ENCODE peak calls at places on chromosome 17, in five cellular contexts. O, B, Z, G and D are unnamed samples.

GRCh38 chr17:33802349-33803272 is 452.5 kb upstream of the CCL2 start:
- DNase-seq in Z (peak), O (no peak), G (no peak), B (no peak), D (no peak)

GRCh38 chr17:57619061-57619937 is 125.8 kb downstream of the CCDC182 start:
- DNase-seq in O (peak), B (no peak), Z (no peak), G (no peak), D (no peak)

GRCh38 chr17:16150251-16150859 is 65.0 kb downstream of the NCOR1 start:
- DNase-seq in B (no peak), Z (no peak), G (no peak), O (no peak), D (no peak)

GRCh38 chr17:8939496-8940334 is 25.8 kb downstream of the PIK3R5 start:
- DNase-seq in Z (no peak), B (no peak), G (no peak), O (no peak), D (no peak)

GRCh38 chr17:57243171-57243622 is 13.1 kb upstream of the MSI2 start:
- DNase-seq in O (peak), B (peak), G (peak), Z (peak), D (peak)

GRCh38 chr17:10612957-10613744 is 44.0 kb downstream of the MYH3 start:
- DNase-seq in B (no peak), O (no peak), Z (no peak), G (no peak), D (no peak)

GRCh38 chr17:73163043-73163442 is 1.8 kb upstream of the SSTR2 start:
- DNase-seq in B (no peak), G (no peak), O (no peak), Z (no peak), D (no peak)

GRCh38 chr17:7862692-7863437 is 5.1 kb downstream of the CYB5D1 start:
- DNase-seq in G (peak), Z (no peak), B (no peak), O (no peak), D (no peak)

GRCh38 chr17:19744492-19744891 is 3.6 kb downstream of the ALDH3A1 start:
- DNase-seq in O (no peak), B (no peak), G (no peak), Z (no peak), D (peak)

GRCh38 chr17:70017112-70017511 is 57.9 kb upstream of the KCNJ16 start:
- DNase-seq in B (no peak), G (no peak), O (no peak), Z (no peak), D (no peak)

GRCh38 chr17:65587602-65588193 is 26.2 kb upstream of the AXIN2 start:
- DNase-seq in Z (no peak), B (no peak), O (no peak), G (no peak), D (no peak)

GRCh38 chr17:5610956-5611355 is 26.6 kb upstream of the NLRP1 start:
- DNase-seq in Z (no peak), O (no peak), B (no peak), G (no peak), D (no peak)

GRCh38 chr17:28426081-28426519 is 20.1 kb upstream of the SLC46A1 start:
- DNase-seq in B (no peak), O (no peak), G (no peak), Z (no peak), D (peak)

GRCh38 chr17:15341385-15341849 is at the start of gene TEKT3:
- DNase-seq in Z (peak), G (peak), O (peak), B (no peak), D (peak)

GRCh38 chr17:83137523-83137922 is 58.1 kb downstream of the METRNL start:
- DNase-seq in B (no peak), Z (no peak), O (peak), G (no peak), D (no peak)

GRCh38 chr17:31579265-31579664 is 187.8 kb downstream of the RAB11FIP4 start:
- DNase-seq in Z (no peak), B (no peak), O (no peak), G (no peak), D (no peak)

GRCh38 chr17:13114601-13115024 is 96.8 kb upstream of the ELAC2 start:
- DNase-seq in Z (no peak), O (no peak), G (no peak), B (no peak), D (peak)

GRCh38 chr17:47096343-47096742 is 92.8 kb downstream of the CDC27 start:
- DNase-seq in G (no peak), Z (no peak), B (no peak), O (no peak), D (no peak)

GRCh38 chr17:47102914-47103313 is 86.2 kb downstream of the CDC27 start:
- DNase-seq in O (no peak), G (no peak), Z (no peak), B (no peak), D (no peak)

GRCh38 chr17:47095268-47095667 is 93.8 kb downstream of the CDC27 start:
- DNase-seq in Z (no peak), O (no peak), B (no peak), G (no peak), D (no peak)

GRCh38 chr17:47099451-47099986 is 89.6 kb downstream of the CDC27 start:
- DNase-seq in Z (no peak), G (no peak), B (no peak), O (no peak), D (no peak)

GRCh38 chr17:47099987-47100711 is 88.9 kb downstream of the CDC27 start:
- DNase-seq in B (peak), O (peak), G (peak), Z (peak), D (peak)
- TF ChIP-seq CTCF in B (no peak), O (peak), G (no peak), Z (no peak), D (no peak)

GRCh38 chr17:79242393-79242792 is 167.8 kb downstream of the ENGASE start:
- DNase-seq in G (no peak), Z (no peak), B (no peak), O (no peak), D (no peak)

GRCh38 chr17:79244665-79245064 is 170.0 kb downstream of the ENGASE start:
- DNase-seq in O (no peak), Z (no peak), G (no peak), B (no peak), D (no peak)

GRCh38 chr17:79242873-79243602 is 168.4 kb downstream of the ENGASE start:
- DNase-seq in O (no peak), G (no peak), Z (no peak), B (no peak), D (no peak)

GRCh38 chr17:79243996-79244395 is 169.4 kb downstream of the ENGASE start:
- DNase-seq in Z (no peak), G (no peak), B (no peak), O (no peak), D (no peak)

GRCh38 chr17:79243603-79243990 is 169.0 kb downstream of the ENGASE start:
- DNase-seq in O (no peak), G (no peak), Z (no peak), B (no peak), D (no peak)
- TF ChIP-seq CTCF in O (no peak), G (no peak), Z (no peak), B (no peak), D (no peak)

GRCh38 chr17:81409190-81409935 is 14.1 kb downstream of the BAHCC1 start:
- DNase-seq in G (no peak), O (no peak), B (no peak), Z (no peak), D (no peak)
- TF ChIP-seq CTCF in G (no peak), O (no peak), B (no peak), Z (no peak), D (no peak)

DNA sequence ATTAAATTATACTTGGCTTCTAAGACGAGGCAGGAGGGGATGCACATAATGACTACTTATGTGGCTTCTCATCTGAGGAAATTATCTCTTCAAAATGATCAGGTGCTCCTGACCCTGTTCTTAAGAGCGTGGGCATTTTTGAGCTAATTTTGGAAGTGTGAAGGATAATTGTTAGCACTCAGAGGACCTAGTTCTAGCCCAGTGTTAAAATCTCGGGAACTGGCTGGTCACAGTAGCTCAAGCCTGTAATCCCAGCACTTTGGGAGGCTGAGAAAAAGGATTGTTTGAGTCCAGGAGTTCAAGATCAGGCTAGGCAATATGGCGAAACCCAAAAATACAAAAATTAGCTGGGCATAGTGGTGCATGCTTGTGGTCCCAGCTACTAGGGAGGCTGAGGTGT is 103.0 kb upstream of the DHX40 start:
- DNase-seq in Z (no peak), G (no peak), O (no peak), B (no peak), D (no peak)
- TF ChIP-seq CTCF in Z (no peak), G (no peak), O (no peak), B (no peak), D (no peak)

GRCh38 chr17:2977157-2977556 is 86.2 kb downstream of the OR1D5 start:
- DNase-seq in Z (no peak), B (no peak), G (no peak), O (no peak), D (no peak)
- TF ChIP-seq CTCF in Z (no peak), B (no peak), G (no peak), O (no peak), D (no peak)